ENCODE peak calls at places on chromosome 7, in five cellular contexts. H is bronchial epithelial cell, O is transverse colon, C is NCI-H1092 treated with DMSO at 0.1 percent for 48 hours, Y is Kasumi-1. U is an unnamed sample.

GRCh38 chr7:2633538-2634264 is 1.9 kb downstream of the TTYH3 start:
- DNase-seq in H (peak; percentile 74), O (no peak), C (no peak), Y (peak; percentile 27), U (no peak)

GRCh38 chr7:136104269-136104603 is 127.1 kb upstream of the MTPN start:
- DNase-seq in H (no peak), O (no peak), C (no peak), Y (peak; percentile 20), U (no peak)

GRCh38 chr7:121604627-121605296 is 208.7 kb upstream of the FAM3C start:
- DNase-seq in H (peak; percentile 22), O (no peak), C (no peak), Y (no peak), U (no peak)

GRCh38 chr7:4871056-4871680 is 9.3 kb upstream of the PAPOLB start:
- DNase-seq in H (no peak), O (no peak), C (no peak), Y (no peak), U (no peak)

GRCh38 chr7:131606346-131607290 is 50.2 kb upstream of the PODXL start:
- DNase-seq in H (peak; percentile 57), O (no peak), C (no peak), Y (peak; percentile 15), U (no peak)

GRCh38 chr7:117766915-117767314 is 106.3 kb downstream of the CTTNBP2 start:
- DNase-seq in H (no peak), O (no peak), C (no peak), Y (no peak), U (no peak)

GRCh38 chr7:111370002-111370401 is 192.3 kb downstream of the IMMP2L start:
- DNase-seq in H (peak; percentile 32), O (no peak), C (no peak), Y (no peak), U (no peak)

GRCh38 chr7:20199015-20199737 is 18.0 kb downstream of the MACC1 start:
- DNase-seq in H (peak; percentile 98), O (peak; percentile 85), C (peak; percentile 82), Y (peak; percentile 83), U (peak; percentile 31)

GRCh38 chr7:66380285-66380888 is 175.3 kb downstream of the TPST1 start:
- DNase-seq in H (peak; percentile 87), O (no peak), C (no peak), Y (no peak), U (no peak)

U was measured in tibial nerve.